ENCODE peak calls at places on chromosome 20, in eight cellular contexts. W is CD8-positive, alpha-beta T cell; K is cardiac fibroblast; T is GM13976; D is glutamatergic neuron; U is esophagus squamous epithelium; P is tibial artery; V is astrocyte. G is an unnamed sample.

GRCh38 chr20:25469558-25469957 is 62.1 kb downstream of the GINS1 start:
- DNase-seq in D (no peak), U (no peak), W (no peak), T (no peak), V (no peak), K (no peak), P (no peak), G (no peak)

GRCh38 chr20:49420292-49420691 is 62.2 kb downstream of the KCNB1 start:
- DNase-seq in V (no peak), P (no peak), U (no peak), W (no peak), D (no peak), K (no peak), T (no peak), G (no peak)

GRCh38 chr20:12698817-12699216 is 310.0 kb upstream of the SPTLC3 start:
- DNase-seq in U (no peak), D (no peak), T (no peak), W (no peak), V (no peak), K (no peak), P (no peak), G (no peak)

GRCh38 chr20:62362991-62363919 is 3.9 kb downstream of the LAMA5 start:
- DNase-seq in W (no peak), T (no peak), P (peak; percentile 81), K (no peak), U (no peak), V (no peak), D (peak; percentile 45), G (no peak)

GRCh38 chr20:44081476-44081875 is 105.5 kb downstream of the JPH2 start:
- DNase-seq in T (no peak), P (no peak), V (no peak), W (no peak), D (no peak), U (no peak), K (no peak), G (no peak)

GRCh38 chr20:25310268-25310920 is 62.5 kb downstream of the PYGB start:
- DNase-seq in P (peak; percentile 72), K (peak; percentile 71), W (peak; percentile 40), D (peak; percentile 63), U (peak; percentile 37), V (peak; percentile 87), T (peak; percentile 83), G (no peak)

GRCh38 chr20:4158466-4159050 is 143.2 kb upstream of the RNF24 start:
- DNase-seq in D (no peak), W (no peak), T (no peak), U (no peak), V (no peak), K (no peak), P (no peak), G (no peak)

GRCh38 chr20:11375966-11376365 is 541.7 kb upstream of the BTBD3 start:
- DNase-seq in W (no peak), K (no peak), T (no peak), P (no peak), V (no peak), U (no peak), D (no peak), G (no peak)

GRCh38 chr20:63538204-63539091 is 1.3 kb upstream of the PTK6 start:
- DNase-seq in V (no peak), T (peak; percentile 74), P (no peak), W (peak; percentile 73), U (no peak), K (no peak), D (no peak), G (no peak)

GRCh38 chr20:2756056-2756611 is 44.3 kb downstream of the CPXM1 start:
- DNase-seq in V (no peak), K (peak; percentile 78), D (peak; percentile 75), T (peak; percentile 62), P (no peak), U (no peak), W (no peak), G (no peak)
- TF ChIP-seq CTCF in V (peak; percentile 51), K (peak; percentile 88), D (peak; percentile 59), T (peak; percentile 21), P (peak; percentile 35), U (peak; percentile 23), W (no peak), G (peak; percentile 74)

DNA sequence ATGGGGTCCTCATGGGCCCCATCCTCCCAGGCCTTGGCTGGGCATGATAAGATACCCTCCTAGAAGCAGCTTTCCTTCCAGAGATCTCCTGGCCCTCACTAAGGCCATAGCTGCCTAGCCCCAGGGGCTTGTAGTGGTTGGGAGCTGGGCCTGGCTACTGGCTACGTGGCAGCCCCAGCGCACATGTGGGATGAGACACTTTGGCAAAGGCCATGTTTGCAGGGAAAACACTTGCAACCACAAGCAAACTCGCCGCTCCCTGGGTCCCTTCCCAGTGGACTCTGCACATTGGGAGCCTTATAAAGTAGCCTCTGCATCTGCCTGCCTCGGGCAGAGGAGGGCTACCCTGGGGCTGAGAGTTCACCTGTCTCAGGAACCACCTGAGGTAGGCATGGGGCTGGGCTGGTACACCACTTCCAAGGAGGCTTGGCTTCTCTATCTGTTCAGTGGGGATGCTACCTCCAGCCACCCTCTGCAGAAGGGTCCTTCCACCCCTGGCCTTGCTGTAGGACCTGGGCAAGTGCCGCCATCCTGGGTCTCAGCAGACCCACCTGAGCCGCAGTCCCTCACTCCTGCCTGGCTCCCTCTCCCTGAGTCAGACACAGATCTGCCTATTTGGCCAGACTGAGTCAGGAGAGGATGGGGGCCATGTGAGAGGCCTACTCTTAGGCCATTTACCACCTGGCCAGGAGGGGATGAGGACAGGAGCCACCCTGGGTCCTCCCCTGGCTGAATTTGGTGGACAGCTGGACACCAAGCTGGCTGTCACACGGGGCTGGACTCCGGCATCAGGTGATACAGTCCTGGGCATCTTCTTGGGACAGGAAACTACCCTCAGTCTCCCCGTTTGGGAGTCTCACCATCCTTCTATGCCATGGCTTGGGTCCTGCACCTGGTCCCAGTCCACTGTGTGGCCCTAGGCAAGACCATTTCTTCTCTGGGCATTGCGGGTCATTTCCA is at the start of gene BPIFB2:
- DNase-seq in T (no peak), U (no peak), P (no peak), W (no peak), K (no peak), D (no peak), V (no peak), G (no peak)
- TF ChIP-seq CTCF in T (no peak), U (no peak), P (no peak), W (no peak), K (no peak), D (no peak), V (no peak), G (no peak)

DNA sequence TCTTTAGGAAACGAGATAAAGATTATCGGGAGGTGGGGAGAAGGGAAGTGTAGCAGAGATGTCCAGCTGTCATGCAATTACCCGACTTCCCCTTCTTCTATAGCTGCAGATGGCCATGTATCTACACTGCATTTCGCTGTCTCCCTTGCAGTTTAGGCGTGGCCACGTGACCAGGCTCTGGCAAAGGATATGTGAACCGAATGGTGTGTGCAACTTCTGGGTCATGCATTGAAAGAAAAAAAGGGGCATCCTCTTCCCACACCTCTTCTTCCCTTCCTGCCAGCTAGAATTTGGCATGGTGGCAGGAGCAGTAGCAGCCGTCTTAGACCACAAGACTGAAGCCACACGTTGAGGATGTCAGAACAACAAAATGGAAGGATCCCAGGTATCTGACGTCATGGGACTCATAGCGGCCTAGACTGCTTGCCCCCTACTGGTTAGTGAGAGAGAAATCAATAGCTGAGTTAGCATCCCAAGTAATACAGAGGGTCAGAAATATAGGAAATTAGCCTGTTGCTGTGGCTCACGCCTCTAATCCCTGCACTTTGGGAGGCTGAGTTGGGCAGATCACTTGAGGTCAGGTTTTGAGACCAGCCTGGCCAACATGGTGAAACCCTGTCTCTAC is 32.8 kb downstream of the TCF15 start:
- DNase-seq in U (no peak), V (no peak), T (no peak), W (no peak), P (no peak), K (peak; percentile 18), D (peak; percentile 28), G (no peak)
- TF ChIP-seq CTCF in U (no peak), V (peak; percentile 20), T (no peak), W (no peak), P (no peak), K (peak; percentile 34), D (peak; percentile 72), G (peak; percentile 48)

DNA sequence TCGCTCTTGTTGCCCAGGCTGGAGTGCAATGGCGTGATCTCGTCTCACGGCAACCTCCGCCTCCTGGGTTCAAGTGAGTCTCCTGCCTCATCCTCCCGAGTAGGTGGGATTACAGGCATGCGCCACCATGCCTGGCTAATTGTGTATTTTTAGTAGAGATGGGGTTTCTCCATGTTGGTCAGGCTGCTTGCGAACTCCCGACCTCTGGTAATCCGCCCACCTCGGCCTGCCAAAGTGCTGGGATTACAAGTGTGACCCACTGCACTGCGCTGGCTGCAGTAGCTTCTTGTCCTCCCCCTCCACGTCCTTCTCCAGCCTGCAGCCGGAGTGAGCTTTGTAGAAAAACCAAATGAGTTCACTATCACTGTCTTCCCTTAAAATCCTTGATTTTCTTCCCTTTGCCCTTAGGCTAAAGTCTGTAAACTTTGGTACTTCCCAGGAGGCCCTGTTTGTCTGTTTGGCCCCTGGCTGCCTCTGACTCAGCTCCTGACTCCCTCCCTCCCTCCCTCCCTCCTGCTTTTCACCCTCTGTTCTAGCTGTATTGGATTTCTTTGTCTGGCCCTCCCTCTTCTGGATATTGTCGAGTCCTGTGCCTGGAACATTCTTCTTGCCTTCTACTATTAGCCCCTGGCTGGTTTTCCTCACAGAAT is 12.9 kb downstream of the PARD6B start:
- DNase-seq in K (peak; percentile 93), W (no peak), V (peak; percentile 78), D (no peak), T (no peak), P (peak; percentile 82), U (no peak), G (no peak)
- TF ChIP-seq CTCF in K (peak; percentile 47), W (no peak), V (peak; percentile 15), D (no peak), T (no peak), P (peak; percentile 48), U (peak; percentile 28), G (no peak)